ENCODE peak calls at places on chromosomes 5 and 9, in eight cellular contexts. P is GM23248, H is neural progenitor cell, J is SK-N-SH, N is OCI-LY7, I is hepatocyte, C is MM.1S, M is HCT116. T is an unnamed sample.

GRCh38 chr5:115262405-115263247 is at the start of gene PGGT1B:
- DNase-seq in P (peak; percentile 80), H (peak; percentile 75), J (peak; percentile 90), N (peak; percentile 82), I (peak; percentile 78), C (peak; percentile 66), M (peak; percentile 32), T (peak; percentile 63)

GRCh38 chr5:181152406-181152805 is 5.0 kb downstream of the OR2V2 start:
- DNase-seq in P (no peak), H (no peak), J (no peak), N (no peak), I (no peak), C (no peak), M (no peak), T (peak; percentile 98)

GRCh38 chr5:163908253-163908652 is 402.8 kb downstream of the MAT2B start:
- DNase-seq in P (no peak), H (no peak), J (no peak), N (no peak), I (no peak), C (no peak), M (no peak), T (no peak)

GRCh38 chr9:88994820-88995180 is 3.5 kb downstream of the S1PR3 start:
- DNase-seq in P (peak; percentile 85), H (no peak), J (no peak), N (no peak), I (no peak), C (no peak), M (no peak), T (no peak)

GRCh38 chr9:79501546-79501945 is 70.2 kb upstream of the TLE4 start:
- DNase-seq in P (no peak), H (no peak), J (no peak), N (no peak), I (no peak), C (no peak), M (no peak), T (no peak)

GRCh38 chr9:127724012-127724411 is 8.1 kb downstream of the TTC16 start:
- DNase-seq in P (no peak), H (no peak), J (no peak), N (no peak), I (no peak), C (no peak), M (no peak), T (no peak)

GRCh38 chr5:61735531-61735930 is 403.5 kb downstream of the ZSWIM6 start:
- DNase-seq in P (peak; percentile 4), H (no peak), J (no peak), N (no peak), I (no peak), C (no peak), M (no peak), T (no peak)

GRCh38 chr5:40198736-40199135 is 481.0 kb upstream of the PTGER4 start:
- DNase-seq in P (peak; percentile 19), H (no peak), J (no peak), N (no peak), I (no peak), C (no peak), M (no peak), T (no peak)

GRCh38 chr5:20956134-20956533 is 968.1 kb upstream of the CDH18 start:
- DNase-seq in P (no peak), H (no peak), J (no peak), N (no peak), I (no peak), C (no peak), M (no peak), T (no peak)

GRCh38 chr9:123457586-123457985 is 101.6 kb downstream of the CRB2 start:
- DNase-seq in P (no peak), H (peak; percentile 70), J (peak; percentile 39), N (no peak), I (no peak), C (no peak), M (no peak), T (no peak)

GRCh38 chr5:32791536-32792240 is 80.6 kb downstream of the NPR3 start:
- DNase-seq in P (no peak), H (no peak), J (no peak), N (no peak), I (no peak), C (no peak), M (no peak), T (no peak)

GRCh38 chr5:114249838-114250237 is 112.0 kb upstream of the KCNN2 start:
- DNase-seq in P (no peak), H (no peak), J (no peak), N (no peak), I (no peak), C (no peak), M (no peak), T (no peak)

GRCh38 chr5:98977723-98978122 is 48.9 kb upstream of the CHD1 start:
- DNase-seq in P (no peak), H (no peak), J (no peak), N (no peak), I (peak; percentile 12), C (no peak), M (no peak), T (peak; percentile 67)

GRCh38 chr9:89379031-89379430 is 60.7 kb downstream of the SECISBP2 start:
- DNase-seq in P (no peak), H (no peak), J (no peak), N (no peak), I (no peak), C (no peak), M (no peak), T (no peak)

DNA sequence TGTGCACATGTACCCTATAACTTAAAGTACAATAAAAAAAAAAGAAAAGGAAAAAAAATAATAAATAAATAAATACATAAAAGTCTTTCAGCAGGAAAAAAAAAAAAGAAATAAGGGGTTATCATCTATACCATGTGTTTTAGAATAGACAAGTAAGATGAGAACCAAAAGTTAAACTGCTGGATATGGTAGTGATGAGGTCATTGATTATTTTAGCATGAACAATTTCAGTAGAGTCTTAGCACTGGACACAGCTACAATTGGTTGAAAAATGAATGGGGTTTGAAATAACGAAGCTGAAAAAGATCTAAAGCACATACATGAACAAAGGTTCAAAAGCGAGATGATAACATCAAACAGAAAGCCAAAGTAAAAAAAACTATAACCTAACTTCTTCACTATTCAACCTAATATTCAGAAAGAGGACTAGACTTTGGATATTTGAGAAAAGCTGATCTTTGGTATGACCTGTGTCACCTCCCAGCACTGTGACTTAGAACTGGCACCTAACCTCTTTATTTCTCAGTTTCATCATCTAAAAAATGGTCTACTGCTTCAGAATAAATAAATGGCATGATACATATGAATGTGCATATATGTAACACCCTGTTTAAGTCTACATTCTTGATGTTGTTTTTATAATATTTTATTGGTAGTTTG is 133.3 kb downstream of the RAB3C start:
- DNase-seq in P (no peak), H (no peak), J (no peak), N (no peak), I (no peak), C (no peak), M (no peak), T (no peak)
- TF ChIP-seq EZH2phosphoT487 in P (no peak), H (no peak), J (no peak), N (no peak), I (no peak), C (no peak), M (no peak), T (no peak)

DNA sequence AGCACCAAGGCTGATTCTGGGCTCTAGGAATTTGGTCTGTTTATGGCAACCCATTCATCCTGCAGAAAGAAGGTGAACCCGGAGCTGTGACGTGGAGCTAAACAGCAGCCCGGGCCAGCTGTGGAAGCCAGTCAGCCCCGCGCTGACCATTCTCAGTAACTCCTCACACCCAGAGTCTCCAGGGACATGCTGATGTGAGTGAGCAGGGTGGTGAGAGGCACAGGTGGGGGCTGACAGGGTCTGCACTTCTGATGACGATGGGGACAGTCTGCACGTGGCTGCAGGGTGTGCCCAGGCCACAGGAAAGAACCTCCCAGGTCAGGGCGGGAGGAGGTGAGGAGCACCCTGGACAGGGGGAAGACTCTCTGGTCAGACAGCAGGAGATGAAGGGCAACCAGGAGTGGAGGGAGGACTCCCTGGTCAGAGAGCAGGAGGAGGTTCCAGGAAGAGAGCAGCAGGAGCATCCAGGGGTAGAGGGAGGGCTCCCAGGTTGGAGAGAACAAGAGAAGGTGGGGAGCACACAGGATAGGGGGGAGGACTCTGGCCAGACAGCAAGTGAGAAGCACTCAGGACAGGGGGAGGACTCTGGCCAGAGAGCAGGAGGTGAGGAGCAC is 26.1 kb upstream of the SLC6A3 start:
- DNase-seq in P (no peak), H (no peak), J (no peak), N (no peak), I (no peak), C (no peak), M (no peak), T (no peak)
- TF ChIP-seq EZH2phosphoT487 in P (no peak), H (no peak), J (no peak), N (no peak), I (no peak), C (no peak), M (no peak), T (no peak)

DNA sequence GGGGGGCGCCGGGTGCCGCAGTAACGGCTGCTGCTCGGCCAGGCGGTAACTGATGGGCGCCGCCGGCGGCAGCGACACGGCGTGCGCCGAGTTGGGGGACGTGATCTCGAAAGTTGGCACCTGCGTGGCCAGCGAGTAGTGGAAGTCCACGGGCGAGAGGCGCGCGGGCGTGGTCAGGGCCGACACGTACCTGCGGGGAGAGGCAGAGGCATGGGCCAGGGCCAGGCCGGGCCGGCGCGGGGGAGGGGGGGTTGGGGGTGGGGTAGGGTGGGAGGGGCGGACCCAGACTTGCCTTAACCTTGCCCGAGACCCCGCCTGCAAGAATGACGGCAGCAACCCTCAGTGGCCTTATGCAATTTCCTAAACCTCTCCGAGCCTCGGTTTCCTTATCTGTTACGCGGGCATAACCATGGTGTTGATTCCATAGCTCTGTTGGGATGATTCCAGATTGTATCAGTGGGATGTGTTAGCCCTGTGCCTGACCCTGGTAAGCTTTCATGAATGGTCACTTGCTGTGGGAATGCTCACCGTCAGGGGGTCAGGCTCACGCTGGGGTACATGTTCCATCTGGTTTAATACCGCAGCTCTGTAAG is 53.0 kb downstream of the PSD2 start:
- DNase-seq in P (no peak), H (no peak), J (no peak), N (no peak), I (peak; percentile 30), C (no peak), M (no peak), T (no peak)
- TF ChIP-seq EZH2phosphoT487 in P (no peak), H (no peak), J (no peak), N (no peak), I (no peak), C (no peak), M (no peak), T (no peak)

GRCh38 chr9:16267336-16268036 is 603.0 kb downstream of the BNC2 start:
- DNase-seq in P (peak; percentile 55), H (no peak), J (peak; percentile 29), N (no peak), I (peak; percentile 37), C (peak; percentile 69), M (no peak), T (peak; percentile 89)

GRCh38 chr9:16268037-16269010 is 602.1 kb downstream of the BNC2 start:
- DNase-seq in P (peak; percentile 60), H (no peak), J (peak; percentile 76), N (no peak), I (no peak), C (no peak), M (no peak), T (no peak)

GRCh38 chr9:16262467-16263261 is 607.8 kb downstream of the BNC2 start:
- DNase-seq in P (no peak), H (no peak), J (no peak), N (no peak), I (no peak), C (peak; percentile 62), M (no peak), T (peak; percentile 51)

GRCh38 chr9:16266648-16267276 is 603.7 kb downstream of the BNC2 start:
- DNase-seq in P (no peak), H (peak; percentile 13), J (no peak), N (no peak), I (no peak), C (no peak), M (no peak), T (peak; percentile 22)

GRCh38 chr9:16265671-16266070 is 604.8 kb downstream of the BNC2 start:
- DNase-seq in P (no peak), H (no peak), J (no peak), N (no peak), I (no peak), C (no peak), M (no peak), T (no peak)
- TF ChIP-seq EZH2phosphoT487 in P (no peak), H (no peak), J (no peak), N (no peak), I (no peak), C (no peak), M (no peak), T (no peak)